ENCODE peak calls at places on chromosomes 2 and 18, in eight cellular contexts. K is mesenchymal stem cell, S is body of pancreas, F is osteoblast, M is right atrium auricular region, A is endothelial cell of umbilical vein, O is neural progenitor cell, N is HCT116. H is an unnamed sample. For H3K36me3 and H3K4me1, the result is how much of the 10 kb centered on the place peaks cover.

GRCh38 chr2:176088048-176088936 is 4.2 kb upstream of the HOXD13 start:
- DNase-seq in K (peak), S (peak), F (peak), M (no peak), A (peak), O (peak), N (peak), H (peak)

GRCh38 chr2:231713738-231714638 is 5.7 kb downstream of the PTMA start:
- DNase-seq in K (peak), S (peak), F (peak), M (peak), A (peak), O (peak), N (peak), H (peak)

GRCh38 chr18:2979871-2980606 is 32.9 kb downstream of the LPIN2 start:
- DNase-seq in K (no peak), S (no peak), F (no peak), M (no peak), A (peak), O (no peak), N (no peak), H (no peak)

GRCh38 chr2:112148477-112148876 is 10.3 kb downstream of the FBLN7 start:
- DNase-seq in K (no peak), S (no peak), F (no peak), M (peak), A (no peak), O (no peak), N (no peak), H (peak)

GRCh38 chr2:102788880-102789250 is 27.0 kb downstream of the TMEM182 start:
- DNase-seq in K (no peak), S (no peak), F (no peak), M (no peak), A (no peak), O (no peak), N (no peak), H (no peak)

GRCh38 chr2:200761168-200761715 is 50.5 kb upstream of the BZW1 start:
- DNase-seq in K (peak), S (no peak), F (no peak), M (no peak), A (peak), O (no peak), N (no peak), H (no peak)

GRCh38 chr18:74950479-74950878 is 258.5 kb downstream of the PTGR3 start:
- DNase-seq in K (no peak), S (no peak), F (no peak), M (no peak), A (peak), O (no peak), N (no peak), H (no peak)

GRCh38 chr2:40321822-40322221 is 130.1 kb downstream of the SLC8A1 start:
- DNase-seq in K (no peak), S (no peak), F (peak), M (no peak), A (no peak), O (no peak), N (no peak), H (no peak)

GRCh38 chr2:54103454-54104314 is 11.7 kb upstream of the ACYP2 start:
- DNase-seq in K (peak), S (peak), F (peak), M (no peak), A (peak), O (peak), N (peak), H (no peak)

GRCh38 chr2:46068604-46069003 is 228.6 kb upstream of the EPAS1 start:
- DNase-seq in K (no peak), S (no peak), F (no peak), M (no peak), A (peak), O (no peak), N (no peak), H (no peak)

GRCh38 chr2:212863185-212863588 is 288.2 kb downstream of the IKZF2 start:
- DNase-seq in K (peak), S (peak), F (no peak), M (no peak), A (peak), O (peak), N (peak), H (peak)

GRCh38 chr2:38731684-38732221 is 19.4 kb downstream of the SRSF7 start:
- DNase-seq in K (no peak), S (no peak), F (no peak), M (peak), A (no peak), O (no peak), N (no peak), H (no peak)

GRCh38 chr2:38736035-38736320 is 15.2 kb downstream of the SRSF7 start:
- DNase-seq in K (no peak), S (no peak), F (no peak), M (no peak), A (no peak), O (no peak), N (no peak), H (no peak)

GRCh38 chr2:38731090-38731489 is 20.1 kb downstream of the SRSF7 start:
- DNase-seq in K (no peak), S (no peak), F (no peak), M (peak), A (no peak), O (no peak), N (no peak), H (no peak)

GRCh38 chr2:38734299-38735058 is 16.7 kb downstream of the SRSF7 start:
- DNase-seq in K (no peak), S (no peak), F (no peak), M (peak), A (no peak), O (no peak), N (no peak), H (no peak)

GRCh38 chr2:38733300-38733971 is 17.7 kb downstream of the SRSF7 start:
- DNase-seq in K (no peak), S (peak), F (no peak), M (peak), A (no peak), O (no peak), N (no peak), H (no peak)
- H3K36me3 ChIP-seq in K (half or more), S (under half), F (under half), M (under half), A (under half), O (under half), N (under half), H (under half)

DNA sequence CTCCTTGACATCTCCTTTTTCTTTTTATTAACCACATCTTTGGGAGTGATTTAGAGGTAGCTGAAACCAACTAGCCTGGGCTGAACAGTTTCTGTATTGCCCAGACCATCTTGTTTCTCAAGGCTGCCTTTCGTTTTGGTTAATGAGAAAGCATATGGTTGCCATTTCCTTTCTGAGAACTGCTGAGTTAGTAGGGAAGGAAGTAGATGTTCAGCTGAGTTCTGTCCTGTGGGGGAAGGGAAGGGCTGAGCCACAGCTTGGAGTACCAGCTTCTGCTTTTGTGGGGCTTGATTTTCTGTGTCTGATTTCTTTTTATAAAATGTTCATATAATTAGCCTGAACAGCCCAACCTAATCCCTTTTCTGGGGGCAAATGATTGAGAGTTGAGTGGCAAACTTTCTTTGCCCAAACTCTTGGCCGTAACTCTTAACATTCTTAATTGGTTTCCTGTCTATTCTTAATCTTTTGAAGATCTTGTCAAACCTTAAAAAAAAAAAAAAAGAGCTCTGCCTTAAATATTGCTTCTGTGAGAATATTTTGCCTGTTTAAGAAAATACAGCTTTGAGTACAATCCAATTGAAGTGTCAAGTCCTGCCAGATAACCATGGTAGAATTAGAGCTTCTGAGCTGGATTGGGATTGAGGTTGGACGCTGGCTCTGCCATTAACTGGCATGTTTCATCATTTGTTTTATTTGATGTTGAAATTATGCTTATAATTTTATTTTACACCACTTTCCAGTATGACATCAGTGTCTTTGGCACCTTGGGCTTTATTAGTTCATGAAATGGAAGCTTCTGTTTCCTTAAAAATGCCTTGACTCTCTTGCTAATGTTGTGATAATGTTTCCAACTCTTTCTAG is 1.9 kb upstream of the NABP1 start:
- DNase-seq in K (no peak), S (peak), F (peak), M (no peak), A (peak), O (no peak), N (no peak), H (peak)
- H3K4me1 ChIP-seq in K (under half), S (under half), F (under half), M (under half), A (under half), O (under half), N (under half), H (under half)

GRCh38 chr2:223901854-223902253 is 43.3 kb downstream of the WDFY1 start:
- DNase-seq in K (no peak), S (peak), F (no peak), M (no peak), A (no peak), O (no peak), N (no peak), H (no peak)
- H3K36me3 ChIP-seq in K (half or more), S (under half), F (half or more), M (under half), A (under half), O (under half), N (under half), H (under half)

GRCh38 chr2:96148410-96149217 is 3.4 kb upstream of the DUSP2 start:
- DNase-seq in K (peak), S (peak), F (peak), M (peak), A (peak), O (peak), N (peak), H (peak)
- H3K4me1 ChIP-seq in K (under half), S (under half), F (under half), M (under half), A (under half), O (under half), N (under half), H (under half)